ENCODE peak calls at places on chromosome 2, in six cellular contexts. One of them, this sample, is unnamed.

GRCh38 chr2:165239826-165240618 is 808 bp downstream of the SCN2A start:
- DNase-seq in EL: no peak
- DNase-seq in NCI-H774: no peak
- DNase-seq in activated T-cell treated with anti-CD3 and anti-CD28 coated beads for 1 hour: no peak
- DNase-seq in effector CD4-positive, alpha-beta T cell: no peak
- DNase-seq in progenitor cell of endocrine pancreas: no peak
- DNase-seq in this sample: no peak

GRCh38 chr2:26626606-26627005 is 14.6 kb downstream of the CIB4 start:
- DNase-seq in EL: no peak
- DNase-seq in NCI-H774: no peak
- DNase-seq in activated T-cell treated with anti-CD3 and anti-CD28 coated beads for 1 hour: no peak
- DNase-seq in effector CD4-positive, alpha-beta T cell: no peak
- DNase-seq in progenitor cell of endocrine pancreas: no peak
- DNase-seq in this sample: no peak

GRCh38 chr2:119455066-119455718 is 23.5 kb downstream of the TMEM37 start:
- DNase-seq in EL: no peak
- DNase-seq in NCI-H774: no peak
- DNase-seq in activated T-cell treated with anti-CD3 and anti-CD28 coated beads for 1 hour: no peak
- DNase-seq in effector CD4-positive, alpha-beta T cell: no peak
- DNase-seq in progenitor cell of endocrine pancreas: no peak
- DNase-seq in this sample: no peak

GRCh38 chr2:175366814-175367213 is 185.3 kb upstream of the ATP5MC3 start:
- DNase-seq in EL: peak; percentile 52
- DNase-seq in NCI-H774: peak; percentile 47
- DNase-seq in activated T-cell treated with anti-CD3 and anti-CD28 coated beads for 1 hour: no peak
- DNase-seq in effector CD4-positive, alpha-beta T cell: no peak
- DNase-seq in progenitor cell of endocrine pancreas: peak; percentile 30
- DNase-seq in this sample: no peak

GRCh38 chr2:9663008-9663879 is 32.4 kb upstream of the YWHAQ start:
- DNase-seq in EL: no peak
- DNase-seq in NCI-H774: no peak
- DNase-seq in activated T-cell treated with anti-CD3 and anti-CD28 coated beads for 1 hour: no peak
- DNase-seq in effector CD4-positive, alpha-beta T cell: no peak
- DNase-seq in progenitor cell of endocrine pancreas: no peak
- DNase-seq in this sample: no peak

GRCh38 chr2:116979941-116980340 is 834.5 kb upstream of the DDX18 start:
- DNase-seq in EL: no peak
- DNase-seq in NCI-H774: no peak
- DNase-seq in activated T-cell treated with anti-CD3 and anti-CD28 coated beads for 1 hour: no peak
- DNase-seq in effector CD4-positive, alpha-beta T cell: no peak
- DNase-seq in progenitor cell of endocrine pancreas: no peak
- DNase-seq in this sample: no peak

GRCh38 chr2:26848336-26849055 is 564 bp downstream of the DPYSL5 start:
- DNase-seq in EL: peak; percentile 17
- DNase-seq in NCI-H774: peak; percentile 51
- DNase-seq in activated T-cell treated with anti-CD3 and anti-CD28 coated beads for 1 hour: no peak
- DNase-seq in effector CD4-positive, alpha-beta T cell: no peak
- DNase-seq in progenitor cell of endocrine pancreas: peak; percentile 55
- DNase-seq in this sample: no peak

GRCh38 chr2:71746946-71747501 is 293.7 kb downstream of the DYSF start:
- DNase-seq in EL: peak; percentile 64
- DNase-seq in NCI-H774: no peak
- DNase-seq in activated T-cell treated with anti-CD3 and anti-CD28 coated beads for 1 hour: no peak
- DNase-seq in effector CD4-positive, alpha-beta T cell: no peak
- DNase-seq in progenitor cell of endocrine pancreas: no peak
- DNase-seq in this sample: no peak

GRCh38 chr2:118249531-118249930 is 161.3 kb downstream of the INSIG2 start:
- DNase-seq in EL: peak; percentile 55
- DNase-seq in NCI-H774: no peak
- DNase-seq in activated T-cell treated with anti-CD3 and anti-CD28 coated beads for 1 hour: no peak
- DNase-seq in effector CD4-positive, alpha-beta T cell: no peak
- DNase-seq in progenitor cell of endocrine pancreas: no peak
- DNase-seq in this sample: no peak

GRCh38 chr2:177554365-177554764 is 161.8 kb downstream of the AGPS start:
- DNase-seq in EL: peak; percentile 36
- DNase-seq in NCI-H774: no peak
- DNase-seq in activated T-cell treated with anti-CD3 and anti-CD28 coated beads for 1 hour: no peak
- DNase-seq in effector CD4-positive, alpha-beta T cell: no peak
- DNase-seq in progenitor cell of endocrine pancreas: no peak
- DNase-seq in this sample: no peak

GRCh38 chr2:231160701-231161100 is 35.9 kb upstream of the HTR2B start:
- DNase-seq in EL: no peak
- DNase-seq in NCI-H774: no peak
- DNase-seq in activated T-cell treated with anti-CD3 and anti-CD28 coated beads for 1 hour: no peak
- DNase-seq in effector CD4-positive, alpha-beta T cell: no peak
- DNase-seq in progenitor cell of endocrine pancreas: no peak
- DNase-seq in this sample: no peak

GRCh38 chr2:128789776-128790455 is 471.2 kb upstream of the HS6ST1 start:
- DNase-seq in EL: no peak
- DNase-seq in NCI-H774: no peak
- DNase-seq in activated T-cell treated with anti-CD3 and anti-CD28 coated beads for 1 hour: no peak
- DNase-seq in effector CD4-positive, alpha-beta T cell: no peak
- DNase-seq in progenitor cell of endocrine pancreas: no peak
- DNase-seq in this sample: peak; percentile 44

GRCh38 chr2:240419723-240420122 is 15.7 kb upstream of the GPC1 start:
- DNase-seq in EL: no peak
- DNase-seq in NCI-H774: no peak
- DNase-seq in activated T-cell treated with anti-CD3 and anti-CD28 coated beads for 1 hour: no peak
- DNase-seq in effector CD4-positive, alpha-beta T cell: no peak
- DNase-seq in progenitor cell of endocrine pancreas: no peak
- DNase-seq in this sample: no peak

GRCh38 chr2:196502413-196502812 is 137.1 kb upstream of the CCDC150 start:
- DNase-seq in EL: no peak
- DNase-seq in NCI-H774: no peak
- DNase-seq in activated T-cell treated with anti-CD3 and anti-CD28 coated beads for 1 hour: no peak
- DNase-seq in effector CD4-positive, alpha-beta T cell: no peak
- DNase-seq in progenitor cell of endocrine pancreas: no peak
- DNase-seq in this sample: no peak